ENCODE peak calls at places on chromosomes 1 and 21, in five cellular contexts. I is activated CD4-positive, alpha-beta T cell treated with anti-CD3 and anti-CD28 coated beads, Interleukin-2, amount 50 U/mL, for 1 hour; N is type B pancreatic cell; P is left kidney; Q is neural crest cell. R is an unnamed sample.

GRCh38 chr1:205533729-205534443 is 29.4 kb downstream of the CDK18 start:
- DNase-seq in I (no peak), N (no peak), P (peak), Q (no peak), R (no peak)

GRCh38 chr1:151515265-151515664 is 4.1 kb downstream of the CGN start:
- DNase-seq in I (no peak), N (no peak), P (no peak), Q (no peak), R (no peak)

GRCh38 chr1:62012821-62013220 is 181.8 kb upstream of the L1TD1 start:
- DNase-seq in I (no peak), N (no peak), P (peak), Q (no peak), R (no peak)

GRCh38 chr21:41861987-41862386 is 17.2 kb downstream of the PRDM15 start:
- DNase-seq in I (no peak), N (no peak), P (no peak), Q (no peak), R (no peak)

GRCh38 chr1:37890378-37891014 is 31.1 kb upstream of the MTF1 start:
- DNase-seq in I (no peak), N (no peak), P (peak), Q (no peak), R (no peak)

GRCh38 chr21:42272109-42272962 is 42.9 kb downstream of the TFF3 start:
- DNase-seq in I (no peak), N (no peak), P (no peak), Q (no peak), R (no peak)

GRCh38 chr1:209398330-209398991 is 185.1 kb upstream of the CAMK1G start:
- DNase-seq in I (no peak), N (no peak), P (no peak), Q (no peak), R (no peak)

GRCh38 chr1:228904222-228904621 is 168.9 kb downstream of the RHOU start:
- DNase-seq in I (no peak), N (peak), P (no peak), Q (no peak), R (no peak)

GRCh38 chr1:157574836-157575235 is 22.5 kb upstream of the FCRL5 start:
- DNase-seq in I (no peak), N (no peak), P (no peak), Q (no peak), R (no peak)

GRCh38 chr1:93395195-93395594 is 49.5 kb downstream of the DR1 start:
- DNase-seq in I (no peak), N (no peak), P (peak), Q (no peak), R (no peak)

GRCh38 chr1:28887835-28888682 is 26.3 kb upstream of the EPB41 start:
- DNase-seq in I (no peak), N (no peak), P (peak), Q (no peak), R (peak)

GRCh38 chr1:147185442-147185841 is 13.2 kb upstream of the PRKAB2 start:
- DNase-seq in I (no peak), N (no peak), P (no peak), Q (no peak), R (no peak)

GRCh38 chr1:150875197-150876110 is 945 bp downstream of the ARNT start:
- DNase-seq in I (no peak), N (no peak), P (peak), Q (no peak), R (peak)

GRCh38 chr1:181386951-181387350 is 96.4 kb upstream of the CACNA1E start:
- DNase-seq in I (no peak), N (no peak), P (no peak), Q (no peak), R (no peak)

GRCh38 chr1:27760411-27760810 is 12.6 kb upstream of the STX12 start:
- DNase-seq in I (no peak), N (no peak), P (peak), Q (no peak), R (no peak)

GRCh38 chr1:46013566-46013965 is 118.9 kb downstream of the PIK3R3 start:
- DNase-seq in I (no peak), N (no peak), P (no peak), Q (no peak), R (no peak)

GRCh38 chr1:59368007-59368670 is 71.2 kb downstream of the FGGY start:
- DNase-seq in I (no peak), N (no peak), P (no peak), Q (no peak), R (no peak)

GRCh38 chr1:205582471-205583291 is 49.1 kb downstream of the ELK4 start:
- DNase-seq in I (no peak), N (no peak), P (no peak), Q (no peak), R (peak)

GRCh38 chr1:215567491-215568286 is 585 bp downstream of the KCTD3 start:
- DNase-seq in I (peak), N (peak), P (peak), Q (peak), R (peak)

GRCh38 chr1:32897082-32898049 is 3.8 kb downstream of the TMEM54 start:
- DNase-seq in I (no peak), N (no peak), P (no peak), Q (no peak), R (no peak)

GRCh38 chr1:156870734-156871133 is 10.1 kb downstream of the NTRK1 start:
- DNase-seq in I (no peak), N (no peak), P (peak), Q (no peak), R (no peak)

GRCh38 chr1:246165826-246166709 is 341.0 kb downstream of the SMYD3 start:
- DNase-seq in I (no peak), N (no peak), P (peak), Q (no peak), R (no peak)

GRCh38 chr1:230808268-230808872 is 60.0 kb downstream of the C1orf198 start:
- DNase-seq in I (no peak), N (peak), P (no peak), Q (no peak), R (no peak)

GRCh38 chr1:58064281-58064680 is 482.2 kb downstream of the OMA1 start:
- DNase-seq in I (no peak), N (no peak), P (no peak), Q (no peak), R (no peak)

GRCh38 chr1:9231648-9232332 is 2.8 kb upstream of the H6PD start:
- DNase-seq in I (no peak), N (no peak), P (peak), Q (no peak), R (no peak)

GRCh38 chr1:55318111-55318817 is 103.1 kb upstream of the USP24 start:
- DNase-seq in I (no peak), N (no peak), P (no peak), Q (no peak), R (no peak)

GRCh38 chr21:20999567-21000169 is 1.5 kb downstream of the NCAM2 start:
- DNase-seq in I (peak), N (no peak), P (peak), Q (peak), R (peak)

GRCh38 chr1:203238535-203238934 is 9.1 kb upstream of the CHIT1 start:
- DNase-seq in I (no peak), N (no peak), P (no peak), Q (no peak), R (no peak)

GRCh38 chr1:101257500-101258325 is 20.9 kb downstream of the S1PR1 start:
- DNase-seq in I (no peak), N (no peak), P (no peak), Q (no peak), R (peak)

GRCh38 chr1:85137660-85138059 is 63.2 kb downstream of the SYDE2 start:
- DNase-seq in I (no peak), N (no peak), P (peak), Q (no peak), R (no peak)

GRCh38 chr1:217138839-217139466 is 415.7 kb upstream of the ESRRG start:
- DNase-seq in I (no peak), N (no peak), P (peak), Q (peak), R (no peak)

GRCh38 chr21:26405735-26406361 is 167.2 kb downstream of the CYYR1 start:
- DNase-seq in I (no peak), N (no peak), P (peak), Q (no peak), R (peak)

GRCh38 chr1:46401514-46401913 is 7.4 kb downstream of the FAAH start:
- DNase-seq in I (no peak), N (no peak), P (no peak), Q (no peak), R (no peak)

GRCh38 chr21:41207401-41208388 is 39.7 kb downstream of the BACE2 start:
- DNase-seq in I (no peak), N (no peak), P (peak), Q (no peak), R (no peak)

GRCh38 chr1:27003745-27004470 is 8.7 kb downstream of the TENT5B start:
- DNase-seq in I (no peak), N (no peak), P (no peak), Q (no peak), R (no peak)

GRCh38 chr1:46202975-46203737 is at the start of gene LURAP1:
- DNase-seq in I (peak), N (no peak), P (peak), Q (peak), R (peak)

R was measured in BE2C.